ENCODE peak calls at places on chromosomes 13 and 19, in five cellular contexts. X is ovary; K is body of pancreas; I is CD4-positive, alpha-beta memory T cell; Z is lung. E is an unnamed sample. For H3K4me1 and H3K9me3, the result is how much of the 10 kb centered on the place peaks cover.

GRCh38 chr19:6236310-6237291 is 43.2 kb downstream of the MLLT1 start:
- DNase-seq in I (no peak), X (peak), K (peak), Z (peak), E (peak)

GRCh38 chr13:25493930-25494707 is 122.3 kb downstream of the ATP8A2 start:
- DNase-seq in K (no peak), Z (no peak), X (no peak), I (no peak), E (no peak)

GRCh38 chr13:85255978-85256377 is 543.2 kb downstream of the SLITRK6 start:
- DNase-seq in X (no peak), I (no peak), K (no peak), Z (no peak), E (no peak)

GRCh38 chr19:13149628-13150186 is 468 bp downstream of the STX10 start:
- DNase-seq in Z (peak), I (no peak), X (peak), K (peak), E (peak)

GRCh38 chr13:90792335-90792734 is 555.2 kb upstream of the MIR17HG start:
- DNase-seq in K (no peak), Z (no peak), I (no peak), X (no peak), E (no peak)

GRCh38 chr19:8466018-8466417 is 21.2 kb downstream of the HNRNPM start:
- DNase-seq in K (no peak), I (no peak), Z (no peak), X (no peak), E (no peak)

GRCh38 chr13:28753208-28753892 is 34.6 kb upstream of the SLC46A3 start:
- DNase-seq in X (no peak), Z (peak), I (no peak), K (peak), E (peak)

GRCh38 chr19:8615022-8615421 is 4.5 kb upstream of the ADAMTS10 start:
- DNase-seq in K (no peak), X (no peak), Z (no peak), I (no peak), E (no peak)

GRCh38 chr19:3055741-3056453 is 6.4 kb downstream of the TLE5 start:
- DNase-seq in I (no peak), K (peak), X (peak), Z (peak), E (peak)

GRCh38 chr13:66492479-66492878 is 737.7 kb downstream of the PCDH9 start:
- DNase-seq in I (no peak), X (no peak), Z (no peak), K (no peak), E (no peak)

DNA sequence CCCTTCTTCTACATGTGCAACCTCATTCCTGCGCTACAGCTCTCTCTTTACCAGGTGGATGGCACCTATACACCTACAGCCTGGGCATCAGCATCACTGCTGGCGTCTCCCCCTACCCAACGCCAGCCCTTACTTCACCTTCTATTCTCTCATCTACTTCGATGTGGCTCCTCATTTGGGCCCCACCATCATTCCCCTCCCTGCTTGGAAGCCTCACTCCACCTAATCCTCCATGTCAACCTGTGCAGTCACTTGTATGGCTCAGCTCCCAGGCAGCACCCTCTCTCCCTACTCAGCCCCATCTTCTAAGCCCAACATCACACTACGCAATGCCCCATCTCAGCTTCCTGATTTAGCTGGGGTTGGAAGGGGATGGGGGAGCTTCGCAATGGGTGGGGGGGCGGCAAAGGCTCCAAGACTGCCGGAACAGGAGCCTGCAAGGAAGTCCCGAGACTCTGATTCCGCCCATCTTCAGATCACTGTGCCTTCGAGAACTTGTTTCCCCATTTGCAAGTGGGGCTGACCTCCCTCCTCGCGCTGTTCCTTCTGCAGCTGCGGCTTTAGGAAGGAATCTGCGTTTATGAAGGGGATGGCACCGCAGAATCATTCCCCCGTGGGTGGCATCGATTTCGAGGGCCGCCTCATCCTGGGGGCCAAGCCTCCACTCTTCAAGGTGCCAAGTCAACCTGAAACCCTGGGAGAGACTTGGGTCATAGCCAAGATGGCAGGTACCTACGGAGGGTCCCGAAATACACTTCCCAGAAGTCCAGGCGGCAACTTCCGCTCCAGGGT is 913 bp downstream of the MZF1 start:
- DNase-seq in X (no peak), K (no peak), Z (no peak), I (no peak), E (no peak)
- H3K4me1 ChIP-seq in X (under half), K (under half), Z (under half), I (under half), E (under half)

GRCh38 chr19:58428617-58429016 is 11.3 kb downstream of the ZNF132 start:
- DNase-seq in X (no peak), Z (no peak), K (no peak), I (no peak), E (no peak)
- H3K9me3 ChIP-seq in X (under half), Z (half or more), K (under half), I (under half), E (under half)

DNA sequence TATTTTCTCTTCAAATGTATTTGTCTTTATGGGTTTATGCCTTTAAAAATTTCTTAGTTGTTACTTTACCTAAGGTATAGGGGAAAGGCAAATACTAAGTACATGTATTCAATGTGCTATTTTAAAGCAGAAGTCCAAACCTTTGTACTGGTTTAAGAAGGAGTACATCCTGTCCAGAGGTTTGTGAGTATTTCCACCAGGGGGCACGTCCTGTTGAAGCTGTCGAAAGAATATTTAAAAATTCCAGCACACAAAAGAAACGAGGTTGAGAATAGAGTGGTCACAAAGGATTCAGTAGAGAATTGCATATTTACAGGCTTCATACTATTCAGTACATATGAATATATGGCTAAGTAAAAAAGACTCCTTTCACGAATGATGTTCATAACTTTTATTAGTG is 59.8 kb downstream of the URI1 start:
- DNase-seq in K (no peak), X (no peak), Z (no peak), I (no peak), E (no peak)
- H3K27ac ChIP-seq in K (no peak), X (no peak), Z (no peak), I (no peak), E (no peak)

GRCh38 chr19:16896913-16897571 is 8.2 kb downstream of the F2RL3 start:
- DNase-seq in K (peak), Z (peak), I (peak), X (peak), E (peak)

GRCh38 chr19:16898306-16899015 is 9.7 kb downstream of the F2RL3 start:
- DNase-seq in X (no peak), I (no peak), K (no peak), Z (no peak), E (no peak)

GRCh38 chr19:16901491-16902175 is 12.8 kb downstream of the F2RL3 start:
- DNase-seq in X (no peak), Z (no peak), K (no peak), I (no peak), E (no peak)

GRCh38 chr19:16897572-16898056 is 8.8 kb downstream of the F2RL3 start:
- DNase-seq in X (no peak), I (no peak), K (peak), Z (no peak), E (no peak)

GRCh38 chr19:16899566-16900075 is 10.8 kb downstream of the F2RL3 start:
- DNase-seq in I (peak), K (peak), X (no peak), Z (no peak), E (peak)
- H3K4me1 ChIP-seq in I (under half), K (under half), X (under half), Z (under half), E (under half)

DNA sequence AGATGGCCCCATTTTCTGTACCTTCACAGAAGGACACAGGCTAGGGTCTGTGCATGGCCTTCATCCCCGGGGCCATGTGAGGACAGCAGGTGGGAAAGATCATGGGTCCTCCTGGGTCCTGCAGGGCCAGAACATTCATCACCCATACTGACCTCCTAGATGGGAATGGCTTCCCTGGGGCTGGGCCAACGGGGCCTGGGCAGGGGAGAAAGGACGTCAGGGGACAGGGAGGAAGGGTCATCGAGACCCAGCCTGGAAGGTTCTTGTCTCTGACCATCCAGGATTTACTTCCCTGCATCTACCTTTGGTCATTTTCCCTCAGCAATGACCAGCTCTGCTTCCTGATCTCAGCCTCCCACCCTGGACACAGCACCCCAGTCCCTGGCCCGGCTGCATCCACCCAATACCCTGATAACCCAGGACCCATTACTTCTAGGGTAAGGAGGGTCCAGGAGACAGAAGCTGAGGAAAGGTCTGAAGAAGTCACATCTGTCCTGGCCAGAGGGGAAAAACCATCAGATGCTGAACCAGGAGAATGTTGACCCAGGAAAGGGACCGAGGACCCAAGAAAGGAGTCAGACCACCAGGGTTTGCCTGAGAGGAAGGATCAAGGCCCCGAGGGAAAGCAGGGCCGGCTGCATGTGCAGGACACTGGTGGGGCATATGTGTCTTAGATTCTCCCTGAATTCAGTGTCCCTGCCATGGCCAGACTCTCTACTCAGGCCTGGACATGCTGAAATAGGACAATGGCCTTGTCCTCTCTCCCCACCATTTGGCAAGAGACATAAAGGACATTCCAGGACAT is 7.0 kb upstream of the CEACAM7 start:
- DNase-seq in Z (no peak), K (no peak), I (no peak), X (no peak), E (no peak)
- H3K9me3 ChIP-seq in Z (under half), K (under half), I (under half), X (under half), E (under half)

GRCh38 chr13:24276310-24276709 is 33.1 kb upstream of the C1QTNF9 start:
- DNase-seq in X (no peak), Z (no peak), I (peak), K (no peak), E (no peak)
- H3K27ac ChIP-seq in X (no peak), Z (no peak), I (peak), K (no peak), E (no peak)

DNA sequence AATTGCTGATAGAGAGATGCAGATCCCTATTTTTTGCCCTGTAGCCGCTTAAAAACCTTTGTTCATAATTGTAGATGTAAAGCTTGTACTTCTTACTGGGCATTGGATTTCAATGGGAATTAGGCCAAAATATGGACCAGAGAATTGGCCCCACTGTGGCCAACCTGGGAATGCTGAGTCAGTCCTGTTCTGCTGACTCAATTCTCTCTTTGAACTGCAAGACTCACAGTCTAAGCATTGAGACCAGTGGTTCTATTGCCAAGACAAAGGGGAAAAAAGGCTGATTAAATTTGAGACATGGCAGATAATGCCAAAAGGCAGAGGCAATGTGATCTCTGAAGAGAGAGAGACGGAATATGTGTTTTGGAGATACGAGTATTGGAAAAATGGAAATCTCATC is 72.5 kb upstream of the UBL3 start:
- DNase-seq in I (no peak), X (no peak), K (no peak), Z (no peak), E (no peak)
- H3K4me1 ChIP-seq in I (under half), X (under half), K (half or more), Z (under half), E (under half)

DNA sequence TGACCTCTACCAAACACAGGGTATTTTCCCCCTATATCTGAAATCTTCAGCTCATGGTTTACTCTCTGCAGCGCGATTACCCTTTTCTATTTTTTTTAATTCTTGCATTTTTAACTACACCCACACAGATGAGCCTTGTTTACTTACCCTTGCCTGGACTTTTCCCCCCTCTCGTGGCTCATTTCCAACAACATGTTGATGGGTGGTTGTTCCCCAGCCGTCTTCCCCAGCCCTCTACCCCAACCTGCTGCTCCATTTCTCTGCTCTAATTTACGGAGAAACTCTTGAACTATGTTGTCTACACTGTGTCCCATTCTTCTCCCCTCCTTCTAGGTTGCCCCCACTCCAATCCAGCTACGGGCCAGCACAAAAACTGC is 674 bp downstream of the ZNF790 start:
- DNase-seq in Z (no peak), I (no peak), K (no peak), X (no peak), E (no peak)
- H3K9me3 ChIP-seq in Z (under half), I (under half), K (under half), X (under half), E (under half)

DNA sequence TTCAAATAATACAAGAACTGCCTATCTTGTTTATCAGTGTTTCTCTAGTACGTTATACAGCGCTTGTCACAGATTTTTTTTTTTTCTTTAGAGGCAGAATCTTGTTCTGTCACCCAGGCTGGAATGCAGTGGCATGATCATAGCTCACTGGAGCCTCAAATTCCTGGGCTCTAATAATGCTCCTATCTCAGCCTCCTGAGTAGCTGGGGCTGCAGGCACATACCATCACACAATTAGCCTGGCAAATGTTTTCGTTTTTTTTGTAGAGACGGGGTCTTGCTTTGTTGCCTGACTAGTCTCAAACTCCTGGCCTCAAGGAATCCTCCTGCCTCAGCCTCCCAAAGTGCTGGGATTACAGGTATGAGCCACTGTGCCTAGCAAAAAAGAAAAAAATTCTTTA is 66.0 kb upstream of the FREM2 start:
- DNase-seq in I (no peak), Z (no peak), X (no peak), K (no peak), E (no peak)
- H3K27ac ChIP-seq in I (no peak), Z (no peak), X (no peak), K (no peak), E (no peak)

GRCh38 chr13:30933334-30933681 is 852 bp downstream of the TEX26 start:
- DNase-seq in K (no peak), Z (no peak), X (no peak), I (no peak), E (no peak)

GRCh38 chr13:30932481-30933333 is at the start of gene TEX26:
- DNase-seq in Z (no peak), K (no peak), I (no peak), X (no peak), E (no peak)

GRCh38 chr13:30934381-30934780 is 1.9 kb downstream of the TEX26 start:
- DNase-seq in Z (no peak), K (no peak), X (no peak), I (no peak), E (no peak)

GRCh38 chr13:30936920-30937319 is 4.5 kb downstream of the TEX26 start:
- DNase-seq in I (no peak), K (no peak), X (no peak), Z (no peak), E (peak)

DNA sequence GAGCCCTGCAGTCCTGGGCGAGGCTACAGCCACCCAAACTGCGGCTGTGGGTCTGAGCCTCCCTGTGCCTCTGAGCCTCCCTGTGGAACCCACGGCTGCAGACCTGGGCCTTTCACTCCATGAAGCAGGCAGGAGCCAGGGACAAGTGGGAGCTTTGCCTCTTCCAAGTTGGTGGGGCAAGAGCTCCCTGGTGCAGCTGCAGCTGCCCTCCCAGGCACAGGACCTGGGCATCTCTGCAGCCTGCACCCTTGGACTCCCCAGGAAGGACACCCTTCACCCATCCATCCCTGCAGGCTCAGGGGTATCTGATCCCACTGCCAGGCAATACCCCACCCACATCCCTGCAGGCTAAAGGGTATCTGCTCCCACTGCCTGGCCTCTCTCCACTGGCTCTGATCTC is 2.3 kb downstream of the TEX26 start:
- DNase-seq in Z (no peak), X (no peak), I (no peak), K (no peak), E (no peak)
- H3K4me1 ChIP-seq in Z (under half), X (under half), I (under half), K (under half), E (under half)